ENCODE peak calls at places on chromosomes 11 and 22, in six cellular contexts. One of them, this sample, is unnamed.

GRCh38 chr22:23192133-23192532 is 11.8 kb downstream of the BCR start:
- DNase-seq in fibroblast of lung: no peak
- DNase-seq in GM23338: peak; percentile 35
- DNase-seq in NCI-H1092 treated with DMSO at 0.1 percent for 48 hours: peak; percentile 49
- DNase-seq in activated B cell treated with CpG ODN at 0.5 μM for 24 hours: no peak
- DNase-seq in stimulated activated naive B cell treated with anti-CD40 and anti-IgM and Interleukin-4, amounts not matched to agents 10 μg/mL and 1 μg/mL and 100 μg/mL, for 72 hours: no peak
- DNase-seq in this sample: peak; percentile 54

GRCh38 chr11:67371549-67372231 is 1.7 kb downstream of the CLCF1 start:
- DNase-seq in fibroblast of lung: peak; percentile 43
- DNase-seq in GM23338: peak; percentile 77
- DNase-seq in NCI-H1092 treated with DMSO at 0.1 percent for 48 hours: no peak
- DNase-seq in activated B cell treated with CpG ODN at 0.5 μM for 24 hours: no peak
- DNase-seq in stimulated activated naive B cell treated with anti-CD40 and anti-IgM and Interleukin-4, amounts not matched to agents 10 μg/mL and 1 μg/mL and 100 μg/mL, for 72 hours: no peak
- DNase-seq in this sample: peak; percentile 73

GRCh38 chr22:35892192-35892591 is 136.4 kb downstream of the RBFOX2 start:
- DNase-seq in fibroblast of lung: peak; percentile 70
- DNase-seq in GM23338: no peak
- DNase-seq in NCI-H1092 treated with DMSO at 0.1 percent for 48 hours: no peak
- DNase-seq in activated B cell treated with CpG ODN at 0.5 μM for 24 hours: no peak
- DNase-seq in stimulated activated naive B cell treated with anti-CD40 and anti-IgM and Interleukin-4, amounts not matched to agents 10 μg/mL and 1 μg/mL and 100 μg/mL, for 72 hours: no peak
- DNase-seq in this sample: no peak

GRCh38 chr11:123461164-123461563 is 31.1 kb downstream of the GRAMD1B start:
- DNase-seq in fibroblast of lung: no peak
- DNase-seq in GM23338: no peak
- DNase-seq in NCI-H1092 treated with DMSO at 0.1 percent for 48 hours: peak; percentile 21
- DNase-seq in activated B cell treated with CpG ODN at 0.5 μM for 24 hours: no peak
- DNase-seq in stimulated activated naive B cell treated with anti-CD40 and anti-IgM and Interleukin-4, amounts not matched to agents 10 μg/mL and 1 μg/mL and 100 μg/mL, for 72 hours: no peak
- DNase-seq in this sample: no peak

GRCh38 chr11:60985991-60986915 is 14.8 kb downstream of the CD6 start:
- DNase-seq in fibroblast of lung: peak; percentile 10
- DNase-seq in GM23338: no peak
- DNase-seq in NCI-H1092 treated with DMSO at 0.1 percent for 48 hours: no peak
- DNase-seq in activated B cell treated with CpG ODN at 0.5 μM for 24 hours: no peak
- DNase-seq in stimulated activated naive B cell treated with anti-CD40 and anti-IgM and Interleukin-4, amounts not matched to agents 10 μg/mL and 1 μg/mL and 100 μg/mL, for 72 hours: no peak
- DNase-seq in this sample: no peak

GRCh38 chr22:44391026-44391425 is 78.3 kb upstream of the SHISAL1 start:
- DNase-seq in fibroblast of lung: no peak
- DNase-seq in GM23338: no peak
- DNase-seq in NCI-H1092 treated with DMSO at 0.1 percent for 48 hours: no peak
- DNase-seq in activated B cell treated with CpG ODN at 0.5 μM for 24 hours: no peak
- DNase-seq in stimulated activated naive B cell treated with anti-CD40 and anti-IgM and Interleukin-4, amounts not matched to agents 10 μg/mL and 1 μg/mL and 100 μg/mL, for 72 hours: no peak
- DNase-seq in this sample: no peak

GRCh38 chr11:72439455-72439854 is 5.1 kb upstream of the CLPB start:
- DNase-seq in fibroblast of lung: peak; percentile 55
- DNase-seq in GM23338: no peak
- DNase-seq in NCI-H1092 treated with DMSO at 0.1 percent for 48 hours: no peak
- DNase-seq in activated B cell treated with CpG ODN at 0.5 μM for 24 hours: no peak
- DNase-seq in stimulated activated naive B cell treated with anti-CD40 and anti-IgM and Interleukin-4, amounts not matched to agents 10 μg/mL and 1 μg/mL and 100 μg/mL, for 72 hours: no peak
- DNase-seq in this sample: no peak

GRCh38 chr11:26698224-26698623 is 23.6 kb downstream of the SLC5A12 start:
- DNase-seq in fibroblast of lung: no peak
- DNase-seq in GM23338: no peak
- DNase-seq in NCI-H1092 treated with DMSO at 0.1 percent for 48 hours: no peak
- DNase-seq in activated B cell treated with CpG ODN at 0.5 μM for 24 hours: no peak
- DNase-seq in stimulated activated naive B cell treated with anti-CD40 and anti-IgM and Interleukin-4, amounts not matched to agents 10 μg/mL and 1 μg/mL and 100 μg/mL, for 72 hours: no peak
- DNase-seq in this sample: no peak

GRCh38 chr11:132605794-132606570 is 926.3 kb downstream of the OPCML start:
- DNase-seq in fibroblast of lung: no peak
- DNase-seq in GM23338: no peak
- DNase-seq in NCI-H1092 treated with DMSO at 0.1 percent for 48 hours: no peak
- DNase-seq in activated B cell treated with CpG ODN at 0.5 μM for 24 hours: no peak
- DNase-seq in stimulated activated naive B cell treated with anti-CD40 and anti-IgM and Interleukin-4, amounts not matched to agents 10 μg/mL and 1 μg/mL and 100 μg/mL, for 72 hours: no peak
- DNase-seq in this sample: no peak

GRCh38 chr22:41920271-41920976 is 5.5 kb upstream of the SHISA8 start:
- DNase-seq in fibroblast of lung: no peak
- DNase-seq in GM23338: no peak
- DNase-seq in NCI-H1092 treated with DMSO at 0.1 percent for 48 hours: no peak
- DNase-seq in activated B cell treated with CpG ODN at 0.5 μM for 24 hours: no peak
- DNase-seq in stimulated activated naive B cell treated with anti-CD40 and anti-IgM and Interleukin-4, amounts not matched to agents 10 μg/mL and 1 μg/mL and 100 μg/mL, for 72 hours: peak; percentile 65
- DNase-seq in this sample: no peak

GRCh38 chr11:34667810-34668582 is 47.1 kb downstream of the EHF start:
- DNase-seq in fibroblast of lung: no peak
- DNase-seq in GM23338: no peak
- DNase-seq in NCI-H1092 treated with DMSO at 0.1 percent for 48 hours: peak; percentile 67
- DNase-seq in activated B cell treated with CpG ODN at 0.5 μM for 24 hours: no peak
- DNase-seq in stimulated activated naive B cell treated with anti-CD40 and anti-IgM and Interleukin-4, amounts not matched to agents 10 μg/mL and 1 μg/mL and 100 μg/mL, for 72 hours: no peak
- DNase-seq in this sample: no peak

GRCh38 chr11:128503231-128503991 is 83.9 kb downstream of the ETS1 start:
- DNase-seq in fibroblast of lung: peak; percentile 87
- DNase-seq in GM23338: no peak
- DNase-seq in NCI-H1092 treated with DMSO at 0.1 percent for 48 hours: no peak
- DNase-seq in activated B cell treated with CpG ODN at 0.5 μM for 24 hours: no peak
- DNase-seq in stimulated activated naive B cell treated with anti-CD40 and anti-IgM and Interleukin-4, amounts not matched to agents 10 μg/mL and 1 μg/mL and 100 μg/mL, for 72 hours: no peak
- DNase-seq in this sample: no peak

GRCh38 chr11:76329084-76329648 is 51.8 kb downstream of the THAP12 start:
- DNase-seq in fibroblast of lung: peak; percentile 63
- DNase-seq in GM23338: peak; percentile 67
- DNase-seq in NCI-H1092 treated with DMSO at 0.1 percent for 48 hours: no peak
- DNase-seq in activated B cell treated with CpG ODN at 0.5 μM for 24 hours: no peak
- DNase-seq in stimulated activated naive B cell treated with anti-CD40 and anti-IgM and Interleukin-4, amounts not matched to agents 10 μg/mL and 1 μg/mL and 100 μg/mL, for 72 hours: no peak
- DNase-seq in this sample: peak; percentile 43

GRCh38 chr11:65615950-65616574 is 486 bp downstream of the PCNX3 start:
- DNase-seq in fibroblast of lung: peak; percentile 21
- DNase-seq in GM23338: peak; percentile 57
- DNase-seq in NCI-H1092 treated with DMSO at 0.1 percent for 48 hours: peak; percentile 34
- DNase-seq in activated B cell treated with CpG ODN at 0.5 μM for 24 hours: no peak
- DNase-seq in stimulated activated naive B cell treated with anti-CD40 and anti-IgM and Interleukin-4, amounts not matched to agents 10 μg/mL and 1 μg/mL and 100 μg/mL, for 72 hours: no peak
- DNase-seq in this sample: peak; percentile 89

GRCh38 chr11:27699926-27700350 is 317 bp downstream of the BDNF start:
- DNase-seq in fibroblast of lung: no peak
- DNase-seq in GM23338: peak; percentile 47
- DNase-seq in NCI-H1092 treated with DMSO at 0.1 percent for 48 hours: no peak
- DNase-seq in activated B cell treated with CpG ODN at 0.5 μM for 24 hours: no peak
- DNase-seq in stimulated activated naive B cell treated with anti-CD40 and anti-IgM and Interleukin-4, amounts not matched to agents 10 μg/mL and 1 μg/mL and 100 μg/mL, for 72 hours: no peak
- DNase-seq in this sample: peak; percentile 8

GRCh38 chr11:15197696-15198095 is 83.0 kb downstream of the INSC start:
- DNase-seq in fibroblast of lung: peak; percentile 54
- DNase-seq in GM23338: no peak
- DNase-seq in NCI-H1092 treated with DMSO at 0.1 percent for 48 hours: no peak
- DNase-seq in activated B cell treated with CpG ODN at 0.5 μM for 24 hours: no peak
- DNase-seq in stimulated activated naive B cell treated with anti-CD40 and anti-IgM and Interleukin-4, amounts not matched to agents 10 μg/mL and 1 μg/mL and 100 μg/mL, for 72 hours: no peak
- DNase-seq in this sample: no peak

GRCh38 chr11:5420993-5421392 is 918 bp upstream of the OR51Q1 start:
- DNase-seq in fibroblast of lung: no peak
- DNase-seq in GM23338: peak; percentile 43
- DNase-seq in NCI-H1092 treated with DMSO at 0.1 percent for 48 hours: no peak
- DNase-seq in activated B cell treated with CpG ODN at 0.5 μM for 24 hours: no peak
- DNase-seq in stimulated activated naive B cell treated with anti-CD40 and anti-IgM and Interleukin-4, amounts not matched to agents 10 μg/mL and 1 μg/mL and 100 μg/mL, for 72 hours: no peak
- DNase-seq in this sample: peak; percentile 7

GRCh38 chr11:16773981-16774710 is 35.7 kb downstream of the C11orf58 start:
- DNase-seq in fibroblast of lung: no peak
- DNase-seq in GM23338: no peak
- DNase-seq in NCI-H1092 treated with DMSO at 0.1 percent for 48 hours: no peak
- DNase-seq in activated B cell treated with CpG ODN at 0.5 μM for 24 hours: no peak
- DNase-seq in stimulated activated naive B cell treated with anti-CD40 and anti-IgM and Interleukin-4, amounts not matched to agents 10 μg/mL and 1 μg/mL and 100 μg/mL, for 72 hours: no peak
- DNase-seq in this sample: no peak

GRCh38 chr11:94525933-94526332 is 13.7 kb downstream of the C11orf97 start:
- DNase-seq in fibroblast of lung: peak; percentile 62
- DNase-seq in GM23338: peak; percentile 14
- DNase-seq in NCI-H1092 treated with DMSO at 0.1 percent for 48 hours: no peak
- DNase-seq in activated B cell treated with CpG ODN at 0.5 μM for 24 hours: no peak
- DNase-seq in stimulated activated naive B cell treated with anti-CD40 and anti-IgM and Interleukin-4, amounts not matched to agents 10 μg/mL and 1 μg/mL and 100 μg/mL, for 72 hours: no peak
- DNase-seq in this sample: peak; percentile 29

GRCh38 chr11:71200172-71200716 is 52.1 kb downstream of the SHANK2 start:
- DNase-seq in fibroblast of lung: no peak
- DNase-seq in GM23338: no peak
- DNase-seq in NCI-H1092 treated with DMSO at 0.1 percent for 48 hours: no peak
- DNase-seq in activated B cell treated with CpG ODN at 0.5 μM for 24 hours: no peak
- DNase-seq in stimulated activated naive B cell treated with anti-CD40 and anti-IgM and Interleukin-4, amounts not matched to agents 10 μg/mL and 1 μg/mL and 100 μg/mL, for 72 hours: no peak
- DNase-seq in this sample: no peak

GRCh38 chr11:61532136-61533038 is 23.8 kb downstream of the LRRC10B start:
- DNase-seq in fibroblast of lung: no peak
- DNase-seq in GM23338: peak; percentile 85
- DNase-seq in NCI-H1092 treated with DMSO at 0.1 percent for 48 hours: peak; percentile 27
- DNase-seq in activated B cell treated with CpG ODN at 0.5 μM for 24 hours: peak; percentile 33
- DNase-seq in stimulated activated naive B cell treated with anti-CD40 and anti-IgM and Interleukin-4, amounts not matched to agents 10 μg/mL and 1 μg/mL and 100 μg/mL, for 72 hours: no peak
- DNase-seq in this sample: peak; percentile 89

GRCh38 chr11:18802381-18803257 is 11.0 kb upstream of the PTPN5 start:
- DNase-seq in fibroblast of lung: peak; percentile 76
- DNase-seq in GM23338: peak; percentile 93
- DNase-seq in NCI-H1092 treated with DMSO at 0.1 percent for 48 hours: peak; percentile 50
- DNase-seq in activated B cell treated with CpG ODN at 0.5 μM for 24 hours: no peak
- DNase-seq in stimulated activated naive B cell treated with anti-CD40 and anti-IgM and Interleukin-4, amounts not matched to agents 10 μg/mL and 1 μg/mL and 100 μg/mL, for 72 hours: peak; percentile 6
- DNase-seq in this sample: peak; percentile 64

GRCh38 chr11:128269466-128269865 is 317.9 kb downstream of the ETS1 start:
- DNase-seq in fibroblast of lung: no peak
- DNase-seq in GM23338: no peak
- DNase-seq in NCI-H1092 treated with DMSO at 0.1 percent for 48 hours: no peak
- DNase-seq in activated B cell treated with CpG ODN at 0.5 μM for 24 hours: no peak
- DNase-seq in stimulated activated naive B cell treated with anti-CD40 and anti-IgM and Interleukin-4, amounts not matched to agents 10 μg/mL and 1 μg/mL and 100 μg/mL, for 72 hours: no peak
- DNase-seq in this sample: no peak

GRCh38 chr11:65414776-65415498 is 7.7 kb upstream of the NEAT1 start:
- DNase-seq in fibroblast of lung: no peak
- DNase-seq in GM23338: no peak
- DNase-seq in NCI-H1092 treated with DMSO at 0.1 percent for 48 hours: no peak
- DNase-seq in activated B cell treated with CpG ODN at 0.5 μM for 24 hours: peak; percentile 2
- DNase-seq in stimulated activated naive B cell treated with anti-CD40 and anti-IgM and Interleukin-4, amounts not matched to agents 10 μg/mL and 1 μg/mL and 100 μg/mL, for 72 hours: no peak
- DNase-seq in this sample: no peak

GRCh38 chr22:20976291-20976877 is 5.7 kb upstream of the LZTR1 start:
- DNase-seq in fibroblast of lung: no peak
- DNase-seq in GM23338: no peak
- DNase-seq in NCI-H1092 treated with DMSO at 0.1 percent for 48 hours: no peak
- DNase-seq in activated B cell treated with CpG ODN at 0.5 μM for 24 hours: no peak
- DNase-seq in stimulated activated naive B cell treated with anti-CD40 and anti-IgM and Interleukin-4, amounts not matched to agents 10 μg/mL and 1 μg/mL and 100 μg/mL, for 72 hours: no peak
- DNase-seq in this sample: no peak

GRCh38 chr22:38513063-38513462 is 7.0 kb upstream of the DDX17 start:
- DNase-seq in fibroblast of lung: no peak
- DNase-seq in GM23338: peak; percentile 74
- DNase-seq in NCI-H1092 treated with DMSO at 0.1 percent for 48 hours: no peak
- DNase-seq in activated B cell treated with CpG ODN at 0.5 μM for 24 hours: no peak
- DNase-seq in stimulated activated naive B cell treated with anti-CD40 and anti-IgM and Interleukin-4, amounts not matched to agents 10 μg/mL and 1 μg/mL and 100 μg/mL, for 72 hours: no peak
- DNase-seq in this sample: peak; percentile 57

GRCh38 chr22:32561756-32562155 is 87.1 kb downstream of the FBXO7 start:
- DNase-seq in fibroblast of lung: no peak
- DNase-seq in GM23338: no peak
- DNase-seq in NCI-H1092 treated with DMSO at 0.1 percent for 48 hours: no peak
- DNase-seq in activated B cell treated with CpG ODN at 0.5 μM for 24 hours: no peak
- DNase-seq in stimulated activated naive B cell treated with anti-CD40 and anti-IgM and Interleukin-4, amounts not matched to agents 10 μg/mL and 1 μg/mL and 100 μg/mL, for 72 hours: no peak
- DNase-seq in this sample: no peak

GRCh38 chr22:40420341-40421081 is 50.1 kb downstream of the SGSM3 start:
- DNase-seq in fibroblast of lung: no peak
- DNase-seq in GM23338: no peak
- DNase-seq in NCI-H1092 treated with DMSO at 0.1 percent for 48 hours: no peak
- DNase-seq in activated B cell treated with CpG ODN at 0.5 μM for 24 hours: no peak
- DNase-seq in stimulated activated naive B cell treated with anti-CD40 and anti-IgM and Interleukin-4, amounts not matched to agents 10 μg/mL and 1 μg/mL and 100 μg/mL, for 72 hours: no peak
- DNase-seq in this sample: no peak

GRCh38 chr11:96197801-96198465 is 145.1 kb downstream of the MAML2 start:
- DNase-seq in fibroblast of lung: no peak
- DNase-seq in GM23338: no peak
- DNase-seq in NCI-H1092 treated with DMSO at 0.1 percent for 48 hours: no peak
- DNase-seq in activated B cell treated with CpG ODN at 0.5 μM for 24 hours: no peak
- DNase-seq in stimulated activated naive B cell treated with anti-CD40 and anti-IgM and Interleukin-4, amounts not matched to agents 10 μg/mL and 1 μg/mL and 100 μg/mL, for 72 hours: no peak
- DNase-seq in this sample: no peak

GRCh38 chr11:1197431-1197885 is 25.4 kb upstream of the MUC5B start:
- DNase-seq in fibroblast of lung: no peak
- DNase-seq in GM23338: no peak
- DNase-seq in NCI-H1092 treated with DMSO at 0.1 percent for 48 hours: no peak
- DNase-seq in activated B cell treated with CpG ODN at 0.5 μM for 24 hours: no peak
- DNase-seq in stimulated activated naive B cell treated with anti-CD40 and anti-IgM and Interleukin-4, amounts not matched to agents 10 μg/mL and 1 μg/mL and 100 μg/mL, for 72 hours: no peak
- DNase-seq in this sample: no peak

GRCh38 chr11:68118753-68119448 is 2.3 kb downstream of the CHKA start:
- DNase-seq in fibroblast of lung: peak; percentile 32
- DNase-seq in GM23338: no peak
- DNase-seq in NCI-H1092 treated with DMSO at 0.1 percent for 48 hours: no peak
- DNase-seq in activated B cell treated with CpG ODN at 0.5 μM for 24 hours: no peak
- DNase-seq in stimulated activated naive B cell treated with anti-CD40 and anti-IgM and Interleukin-4, amounts not matched to agents 10 μg/mL and 1 μg/mL and 100 μg/mL, for 72 hours: peak; percentile 47
- DNase-seq in this sample: no peak

GRCh38 chr11:61814242-61814957 is 2.4 kb downstream of the FADS1 start:
- DNase-seq in fibroblast of lung: peak; percentile 40
- DNase-seq in GM23338: peak; percentile 70
- DNase-seq in NCI-H1092 treated with DMSO at 0.1 percent for 48 hours: no peak
- DNase-seq in activated B cell treated with CpG ODN at 0.5 μM for 24 hours: no peak
- DNase-seq in stimulated activated naive B cell treated with anti-CD40 and anti-IgM and Interleukin-4, amounts not matched to agents 10 μg/mL and 1 μg/mL and 100 μg/mL, for 72 hours: peak; percentile 14
- DNase-seq in this sample: no peak

GRCh38 chr11:66607126-66607834 is 9.2 kb upstream of the RBM14 start:
- DNase-seq in fibroblast of lung: peak; percentile 92
- DNase-seq in GM23338: no peak
- DNase-seq in NCI-H1092 treated with DMSO at 0.1 percent for 48 hours: peak; percentile 43
- DNase-seq in activated B cell treated with CpG ODN at 0.5 μM for 24 hours: no peak
- DNase-seq in stimulated activated naive B cell treated with anti-CD40 and anti-IgM and Interleukin-4, amounts not matched to agents 10 μg/mL and 1 μg/mL and 100 μg/mL, for 72 hours: no peak
- DNase-seq in this sample: no peak

GRCh38 chr11:11243258-11243789 is 109.7 kb downstream of the CSNK2A3 start:
- DNase-seq in fibroblast of lung: no peak
- DNase-seq in GM23338: no peak
- DNase-seq in NCI-H1092 treated with DMSO at 0.1 percent for 48 hours: no peak
- DNase-seq in activated B cell treated with CpG ODN at 0.5 μM for 24 hours: no peak
- DNase-seq in stimulated activated naive B cell treated with anti-CD40 and anti-IgM and Interleukin-4, amounts not matched to agents 10 μg/mL and 1 μg/mL and 100 μg/mL, for 72 hours: no peak
- DNase-seq in this sample: no peak

GRCh38 chr11:79236541-79236971 is 204.3 kb downstream of the TENM4 start:
- DNase-seq in fibroblast of lung: peak; percentile 90
- DNase-seq in GM23338: no peak
- DNase-seq in NCI-H1092 treated with DMSO at 0.1 percent for 48 hours: no peak
- DNase-seq in activated B cell treated with CpG ODN at 0.5 μM for 24 hours: no peak
- DNase-seq in stimulated activated naive B cell treated with anti-CD40 and anti-IgM and Interleukin-4, amounts not matched to agents 10 μg/mL and 1 μg/mL and 100 μg/mL, for 72 hours: no peak
- DNase-seq in this sample: no peak

GRCh38 chr11:64327338-64327737 is 9.4 kb downstream of the PRDX5 start:
- DNase-seq in fibroblast of lung: no peak
- DNase-seq in GM23338: no peak
- DNase-seq in NCI-H1092 treated with DMSO at 0.1 percent for 48 hours: no peak
- DNase-seq in activated B cell treated with CpG ODN at 0.5 μM for 24 hours: no peak
- DNase-seq in stimulated activated naive B cell treated with anti-CD40 and anti-IgM and Interleukin-4, amounts not matched to agents 10 μg/mL and 1 μg/mL and 100 μg/mL, for 72 hours: no peak
- DNase-seq in this sample: no peak

GRCh38 chr11:31816467-31817053 is 5.4 kb upstream of the PAX6 start:
- DNase-seq in fibroblast of lung: no peak
- DNase-seq in GM23338: peak; percentile 60
- DNase-seq in NCI-H1092 treated with DMSO at 0.1 percent for 48 hours: no peak
- DNase-seq in activated B cell treated with CpG ODN at 0.5 μM for 24 hours: no peak
- DNase-seq in stimulated activated naive B cell treated with anti-CD40 and anti-IgM and Interleukin-4, amounts not matched to agents 10 μg/mL and 1 μg/mL and 100 μg/mL, for 72 hours: no peak
- DNase-seq in this sample: no peak

GRCh38 chr11:65592840-65593517 is 2.6 kb downstream of the KCNK7 start:
- DNase-seq in fibroblast of lung: no peak
- DNase-seq in GM23338: no peak
- DNase-seq in NCI-H1092 treated with DMSO at 0.1 percent for 48 hours: no peak
- DNase-seq in activated B cell treated with CpG ODN at 0.5 μM for 24 hours: no peak
- DNase-seq in stimulated activated naive B cell treated with anti-CD40 and anti-IgM and Interleukin-4, amounts not matched to agents 10 μg/mL and 1 μg/mL and 100 μg/mL, for 72 hours: no peak
- DNase-seq in this sample: no peak